ENCODE peak calls at places on chromosome 9, in ten cellular contexts. F, A, Q, C, N, Y, U, H, D and K are unnamed samples. For H3K4me1, the result is how much of the 10 kb centered on the place peaks cover.

GRCh38 chr9:104279535-104280215 is 185.6 kb downstream of the SMC2 start:
- DNase-seq in F (peak), A (no peak), Q (peak), C (no peak), N (no peak), Y (no peak), U (no peak), H (no peak), D (no peak), K (no peak)

GRCh38 chr9:110180713-110181434 is 27.1 kb downstream of the C9orf152 start:
- DNase-seq in F (peak), A (no peak), Q (peak), C (no peak), N (no peak), Y (no peak), U (no peak), H (no peak), D (no peak), K (no peak)

GRCh38 chr9:88753691-88754367 is 218.9 kb downstream of the NXNL2 start:
- DNase-seq in F (peak), A (no peak), Q (no peak), C (peak), N (peak), Y (no peak), U (no peak), H (no peak), D (no peak), K (no peak)

GRCh38 chr9:89887286-89887685 is 282.5 kb downstream of the GADD45G start:
- DNase-seq in F (no peak), A (no peak), Q (no peak), C (no peak), N (no peak), Y (no peak), U (no peak), H (no peak), D (no peak), K (no peak)

GRCh38 chr9:119986205-119986604 is 593.8 kb downstream of the CDK5RAP2 start:
- DNase-seq in F (no peak), A (no peak), Q (no peak), C (no peak), N (no peak), Y (no peak), U (no peak), H (no peak), D (no peak), K (no peak)

GRCh38 chr9:115046786-115047185 is 71.2 kb downstream of the TNC start:
- DNase-seq in F (peak), A (no peak), Q (no peak), C (no peak), N (no peak), Y (no peak), U (no peak), H (no peak), D (no peak), K (no peak)

GRCh38 chr9:33431420-33431819 is 16.0 kb downstream of the AQP3 start:
- DNase-seq in F (no peak), A (no peak), Q (no peak), C (no peak), N (no peak), Y (no peak), U (no peak), H (no peak), D (no peak), K (no peak)

GRCh38 chr9:76866689-76867088 is 39.2 kb downstream of the PRUNE2 start:
- DNase-seq in F (peak), A (no peak), Q (peak), C (no peak), N (no peak), Y (no peak), U (no peak), H (no peak), D (no peak), K (no peak)

GRCh38 chr9:21119093-21119770 is 22.4 kb downstream of the IFNW1 start:
- DNase-seq in F (no peak), A (no peak), Q (no peak), C (no peak), N (no peak), Y (no peak), U (no peak), H (no peak), D (no peak), K (no peak)

GRCh38 chr9:123724211-123724831 is 205.6 kb downstream of the DENND1A start:
- DNase-seq in F (peak), A (no peak), Q (no peak), C (no peak), N (no peak), Y (no peak), U (no peak), H (no peak), D (no peak), K (no peak)

GRCh38 chr9:35760651-35761050 is 6.6 kb upstream of the MSMP start:
- DNase-seq in F (no peak), A (no peak), Q (peak), C (no peak), N (peak), Y (no peak), U (no peak), H (no peak), D (no peak), K (no peak)

GRCh38 chr9:116656535-116656934 is 30.6 kb upstream of the TRIM32 start:
- DNase-seq in F (no peak), A (no peak), Q (no peak), C (peak), N (no peak), Y (no peak), U (no peak), H (no peak), D (no peak), K (no peak)

GRCh38 chr9:111902396-111903147 is 6.0 kb downstream of the UGCG start:
- DNase-seq in F (peak), A (no peak), Q (peak), C (no peak), N (no peak), Y (no peak), U (no peak), H (no peak), D (no peak), K (no peak)

GRCh38 chr9:25658587-25658986 is 19.7 kb downstream of the TUSC1 start:
- DNase-seq in F (no peak), A (no peak), Q (no peak), C (no peak), N (no peak), Y (no peak), U (no peak), H (no peak), D (no peak), K (no peak)

GRCh38 chr9:92764381-92764987 is at the start of gene BICD2:
- DNase-seq in F (no peak), A (no peak), Q (no peak), C (no peak), N (no peak), Y (no peak), U (peak), H (no peak), D (no peak), K (no peak)

GRCh38 chr9:81550207-81550583 is 139.2 kb downstream of the TLE1 start:
- DNase-seq in F (no peak), A (no peak), Q (no peak), C (no peak), N (no peak), Y (no peak), U (no peak), H (no peak), D (no peak), K (no peak)

GRCh38 chr9:33718987-33719386 is 76.4 kb upstream of the PRSS3 start:
- DNase-seq in F (no peak), A (no peak), Q (no peak), C (peak), N (no peak), Y (no peak), U (no peak), H (no peak), D (no peak), K (peak)

GRCh38 chr9:137763271-137763955 is 114.2 kb upstream of the CACNA1B start:
- DNase-seq in F (no peak), A (no peak), Q (no peak), C (no peak), N (no peak), Y (no peak), U (no peak), H (no peak), D (no peak), K (no peak)

GRCh38 chr9:133955821-133956411 is 36.2 kb downstream of the VAV2 start:
- DNase-seq in F (peak), A (peak), Q (peak), C (no peak), N (no peak), Y (peak), U (peak), H (peak), D (no peak), K (peak)

GRCh38 chr9:113992276-113992951 is 85.7 kb downstream of the AMBP start:
- DNase-seq in F (no peak), A (no peak), Q (no peak), C (peak), N (peak), Y (peak), U (no peak), H (no peak), D (no peak), K (no peak)

GRCh38 chr9:114059047-114059803 is 18.9 kb downstream of the AMBP start:
- DNase-seq in F (no peak), A (no peak), Q (no peak), C (peak), N (peak), Y (peak), U (no peak), H (no peak), D (no peak), K (no peak)

GRCh38 chr9:38004809-38005560 is 64.0 kb downstream of the SHB start:
- DNase-seq in F (no peak), A (no peak), Q (no peak), C (no peak), N (no peak), Y (no peak), U (no peak), H (no peak), D (no peak), K (no peak)
- H3K4me1 ChIP-seq in F (under half), A (under half), Q (under half), C (half or more), N (half or more), Y (under half), U (under half), H (under half), D (under half), K (half or more)

DNA sequence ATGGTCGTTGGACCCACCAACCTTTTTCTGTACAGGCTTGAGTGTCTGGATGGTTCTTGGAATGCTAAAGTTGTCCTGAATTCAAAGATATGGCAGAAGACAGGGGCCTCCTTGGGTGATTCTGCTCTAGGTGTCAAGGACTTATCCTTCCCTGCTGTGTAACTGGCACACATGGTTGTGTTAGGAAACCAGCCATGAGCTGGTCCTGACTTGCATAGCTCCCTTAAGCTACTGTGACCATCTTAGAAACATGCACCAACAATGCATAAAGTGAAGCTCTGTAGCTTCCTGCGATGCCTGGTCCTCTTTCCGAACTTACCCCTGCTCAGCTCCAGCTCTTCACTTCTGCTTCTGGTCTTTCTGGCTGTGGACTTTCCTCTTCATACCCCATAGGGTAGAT is 224.6 kb downstream of the TLE4 start:
- DNase-seq in F (no peak), A (no peak), Q (no peak), C (no peak), N (no peak), Y (no peak), U (no peak), H (no peak), D (no peak), K (no peak)
- H3K4me3 ChIP-seq in F (no peak), A (no peak), Q (no peak), C (no peak), N (no peak), Y (no peak), U (no peak), H (no peak), D (no peak), K (no peak)

DNA sequence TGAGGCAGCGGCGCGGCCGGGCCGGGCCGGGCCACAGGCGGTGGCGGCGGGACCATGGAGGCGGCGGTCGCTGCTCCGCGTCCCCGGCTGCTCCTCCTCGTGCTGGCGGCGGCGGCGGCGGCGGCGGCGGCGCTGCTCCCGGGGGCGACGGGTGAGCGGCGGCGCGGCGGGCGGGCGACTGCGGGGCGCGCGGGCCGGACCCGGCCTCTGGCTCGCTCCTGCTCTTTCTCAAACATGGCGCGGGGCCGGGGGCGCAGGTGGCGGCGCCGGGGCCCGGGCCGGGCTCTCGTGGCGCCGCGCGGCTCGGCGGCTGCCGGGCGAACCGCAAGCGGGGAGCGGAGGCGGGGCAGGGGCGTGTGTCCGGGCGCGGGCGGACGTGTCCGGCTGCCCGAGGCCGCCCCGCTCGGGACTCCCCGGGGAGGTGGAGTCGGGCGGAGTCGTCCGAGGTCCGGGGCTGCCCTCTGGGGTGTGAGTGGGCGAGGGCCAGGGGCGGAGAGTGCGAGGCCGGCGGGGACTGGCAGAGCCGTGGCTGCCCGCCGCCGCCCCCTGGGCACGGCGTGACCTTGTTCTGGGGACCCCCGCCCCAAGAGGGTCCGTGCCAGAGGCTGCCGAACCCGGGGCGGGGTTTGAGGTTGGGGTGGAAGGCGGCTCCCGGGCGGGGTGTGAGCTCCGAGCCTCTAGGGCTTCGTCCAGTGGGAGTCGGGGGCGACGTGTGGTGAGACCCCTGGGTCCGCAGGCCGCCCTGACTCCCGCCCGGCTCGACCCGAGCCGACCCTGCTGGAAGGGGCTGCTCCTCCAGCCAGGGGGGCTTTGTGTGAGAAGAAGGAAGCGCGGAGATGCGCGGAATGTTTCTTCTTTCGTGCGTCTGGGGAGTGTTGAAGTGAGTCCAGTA is 485 bp downstream of the TGFBR1 start:
- DNase-seq in F (peak), A (peak), Q (peak), C (peak), N (peak), Y (peak), U (peak), H (peak), D (peak), K (peak)
- H3K4me1 ChIP-seq in F (under half), A (under half), Q (under half), C (half or more), N (half or more), Y (under half), U (under half), H (under half), D (under half), K (half or more)

DNA sequence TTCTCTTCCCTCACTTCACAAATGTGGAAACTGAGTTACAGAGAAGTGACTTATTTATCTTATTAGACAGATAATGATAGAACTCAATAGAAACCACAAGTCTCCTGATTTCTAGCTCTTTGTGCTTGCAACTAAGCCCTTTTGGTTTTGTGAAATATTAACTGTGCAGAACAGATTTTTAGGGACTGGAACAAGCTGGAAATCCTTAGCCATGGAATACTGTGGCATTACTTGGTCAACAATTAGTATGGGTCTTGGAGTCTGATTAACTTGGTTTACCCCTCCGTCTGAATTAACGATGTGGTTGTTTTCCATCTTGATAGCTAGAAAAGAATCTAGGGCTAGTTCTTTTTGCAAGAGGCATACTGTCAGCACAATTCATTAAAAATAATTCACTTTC is 584 bp upstream of the KLF9 start:
- DNase-seq in F (no peak), A (no peak), Q (no peak), C (no peak), N (no peak), Y (no peak), U (no peak), H (no peak), D (no peak), K (no peak)
- H3K4me3 ChIP-seq in F (peak), A (no peak), Q (peak), C (peak), N (peak), Y (peak), U (no peak), H (no peak), D (no peak), K (peak)